ENCODE peak calls at places on chromosomes 5 and 9, in seven cellular contexts. One of them, this sample, is unnamed.
A peak's percentile ranks its signal among the peaks of the same experiment; 100 is the strongest.

GRCh38 chr9:20898885-20899554 is 132.4 kb downstream of the HACD4 start:
- DNase-seq in psoas muscle: no peak
- DNase-seq in adrenal gland: no peak
- DNase-seq in CD8-positive, alpha-beta memory T cell: no peak
- DNase-seq in endodermal cell: no peak
- DNase-seq in substantia nigra: no peak
- DNase-seq in effector memory CD4-positive, alpha-beta T cell: no peak
- DNase-seq in this sample: no peak

GRCh38 chr9:115109486-115109885 is 8.5 kb downstream of the TNC start:
- DNase-seq in endodermal cell: no peak
- DNase-seq in effector memory CD4-positive, alpha-beta T cell: no peak
- DNase-seq in CD8-positive, alpha-beta memory T cell: no peak
- DNase-seq in substantia nigra: no peak
- DNase-seq in psoas muscle: no peak
- DNase-seq in adrenal gland: no peak
- DNase-seq in this sample: no peak

GRCh38 chr9:136153381-136154065 is 34.8 kb upstream of the TMEM250 start:
- DNase-seq in CD8-positive, alpha-beta memory T cell: no peak
- DNase-seq in effector memory CD4-positive, alpha-beta T cell: no peak
- DNase-seq in endodermal cell: no peak
- DNase-seq in substantia nigra: no peak
- DNase-seq in psoas muscle: no peak
- DNase-seq in adrenal gland: no peak
- DNase-seq in this sample: peak; percentile 54

GRCh38 chr9:105069285-105070065 is 141.5 kb upstream of the ABCA1 start:
- DNase-seq in psoas muscle: no peak
- DNase-seq in adrenal gland: no peak
- DNase-seq in substantia nigra: no peak
- DNase-seq in CD8-positive, alpha-beta memory T cell: no peak
- DNase-seq in endodermal cell: no peak
- DNase-seq in effector memory CD4-positive, alpha-beta T cell: no peak
- DNase-seq in this sample: no peak

GRCh38 chr9:97445119-97445701 is 33.3 kb downstream of the TDRD7 start:
- DNase-seq in adrenal gland: no peak
- DNase-seq in psoas muscle: no peak
- DNase-seq in effector memory CD4-positive, alpha-beta T cell: no peak
- DNase-seq in CD8-positive, alpha-beta memory T cell: no peak
- DNase-seq in endodermal cell: no peak
- DNase-seq in substantia nigra: no peak
- DNase-seq in this sample: peak; percentile 20

GRCh38 chr5:164504141-164504772 is 998.8 kb downstream of the MAT2B start:
- DNase-seq in CD8-positive, alpha-beta memory T cell: no peak
- DNase-seq in substantia nigra: peak; percentile 26
- DNase-seq in endodermal cell: peak; percentile 79
- DNase-seq in adrenal gland: peak; percentile 46
- DNase-seq in psoas muscle: no peak
- DNase-seq in effector memory CD4-positive, alpha-beta T cell: no peak
- DNase-seq in this sample: peak; percentile 30

GRCh38 chr5:108642170-108642906 is 105.4 kb upstream of the FER start:
- DNase-seq in psoas muscle: peak; percentile 26
- DNase-seq in effector memory CD4-positive, alpha-beta T cell: peak; percentile 17
- DNase-seq in endodermal cell: peak; percentile 90
- DNase-seq in adrenal gland: peak; percentile 74
- DNase-seq in substantia nigra: peak; percentile 39
- DNase-seq in CD8-positive, alpha-beta memory T cell: peak; percentile 39
- DNase-seq in this sample: peak; percentile 82

GRCh38 chr5:179266291-179267070 is 78.8 kb downstream of the ADAMTS2 start:
- DNase-seq in psoas muscle: peak; percentile 16
- DNase-seq in substantia nigra: no peak
- DNase-seq in CD8-positive, alpha-beta memory T cell: no peak
- DNase-seq in effector memory CD4-positive, alpha-beta T cell: no peak
- DNase-seq in adrenal gland: peak; percentile 9
- DNase-seq in endodermal cell: peak; percentile 43
- DNase-seq in this sample: no peak

GRCh38 chr9:123349691-123350480 is 6.1 kb upstream of the CRB2 start:
- DNase-seq in adrenal gland: peak; percentile 64
- DNase-seq in substantia nigra: peak; percentile 34
- DNase-seq in endodermal cell: peak; percentile 90
- DNase-seq in psoas muscle: no peak
- DNase-seq in effector memory CD4-positive, alpha-beta T cell: peak; percentile 46
- DNase-seq in CD8-positive, alpha-beta memory T cell: peak; percentile 64
- DNase-seq in this sample: peak; percentile 84

GRCh38 chr9:124457079-124457886 is 7.0 kb downstream of the ADGRD2 start:
- DNase-seq in substantia nigra: no peak
- DNase-seq in CD8-positive, alpha-beta memory T cell: no peak
- DNase-seq in psoas muscle: no peak
- DNase-seq in effector memory CD4-positive, alpha-beta T cell: no peak
- DNase-seq in adrenal gland: no peak
- DNase-seq in endodermal cell: no peak
- DNase-seq in this sample: no peak

GRCh38 chr5:123916331-123917121 is 404.5 kb downstream of the CSNK1G3 start:
- DNase-seq in psoas muscle: no peak
- DNase-seq in substantia nigra: no peak
- DNase-seq in CD8-positive, alpha-beta memory T cell: no peak
- DNase-seq in effector memory CD4-positive, alpha-beta T cell: no peak
- DNase-seq in endodermal cell: no peak
- DNase-seq in adrenal gland: no peak
- DNase-seq in this sample: no peak

GRCh38 chr5:142486581-142486980 is 161.8 kb upstream of the SPRY4 start:
- DNase-seq in effector memory CD4-positive, alpha-beta T cell: no peak
- DNase-seq in adrenal gland: no peak
- DNase-seq in psoas muscle: no peak
- DNase-seq in CD8-positive, alpha-beta memory T cell: no peak
- DNase-seq in endodermal cell: no peak
- DNase-seq in substantia nigra: no peak
- DNase-seq in this sample: no peak

GRCh38 chr5:177195307-177195952 is 61.9 kb downstream of the NSD1 start:
- DNase-seq in CD8-positive, alpha-beta memory T cell: no peak
- DNase-seq in endodermal cell: no peak
- DNase-seq in substantia nigra: no peak
- DNase-seq in adrenal gland: peak; percentile 56
- DNase-seq in effector memory CD4-positive, alpha-beta T cell: no peak
- DNase-seq in psoas muscle: no peak
- DNase-seq in this sample: no peak

GRCh38 chr5:19322716-19323485 is 665.1 kb downstream of the CDH18 start:
- DNase-seq in substantia nigra: no peak
- DNase-seq in CD8-positive, alpha-beta memory T cell: no peak
- DNase-seq in endodermal cell: peak; percentile 47
- DNase-seq in psoas muscle: no peak
- DNase-seq in adrenal gland: peak; percentile 55
- DNase-seq in effector memory CD4-positive, alpha-beta T cell: no peak
- DNase-seq in this sample: peak; percentile 21

GRCh38 chr9:37104183-37104889 is 16.0 kb upstream of the ZCCHC7 start:
- DNase-seq in adrenal gland: peak; percentile 18
- DNase-seq in psoas muscle: no peak
- DNase-seq in substantia nigra: no peak
- DNase-seq in effector memory CD4-positive, alpha-beta T cell: no peak
- DNase-seq in CD8-positive, alpha-beta memory T cell: no peak
- DNase-seq in endodermal cell: peak; percentile 52
- DNase-seq in this sample: no peak

DNA sequence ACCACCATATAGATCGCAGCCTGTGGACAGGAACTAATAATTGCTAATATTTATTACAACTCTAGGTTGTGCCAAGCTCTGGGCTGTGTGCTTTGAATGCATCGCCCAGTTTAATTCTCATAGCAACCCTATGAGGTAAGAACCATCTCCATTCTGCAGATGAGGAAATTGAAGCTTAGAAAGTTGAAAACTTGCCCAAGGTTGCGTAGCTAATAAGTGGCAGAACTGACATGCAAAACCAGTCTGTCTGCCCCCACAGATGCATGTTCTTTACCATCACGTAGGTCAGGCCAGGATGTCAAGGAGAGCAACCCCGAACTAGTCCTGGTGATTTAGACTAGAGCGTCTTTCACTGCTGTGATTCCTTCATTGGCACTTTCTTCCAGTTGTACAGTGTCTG is 15.6 kb downstream of the WWC1 start:
- DNase-seq in adrenal gland: no peak
- DNase-seq in substantia nigra: no peak
- DNase-seq in psoas muscle: no peak
- DNase-seq in effector memory CD4-positive, alpha-beta T cell: no peak
- DNase-seq in endodermal cell: no peak
- DNase-seq in CD8-positive, alpha-beta memory T cell: no peak
- DNase-seq in this sample: no peak
- H3K27ac ChIP-seq in adrenal gland: no peak overlapping the region
- H3K27ac ChIP-seq in substantia nigra: no peak overlapping the region
- H3K27ac ChIP-seq in psoas muscle: no peak overlapping the region
- H3K27ac ChIP-seq in effector memory CD4-positive, alpha-beta T cell: no peak overlapping the region
- H3K27ac ChIP-seq in endodermal cell: no peak overlapping the region
- H3K27ac ChIP-seq in CD8-positive, alpha-beta memory T cell: no peak overlapping the region
- H3K27ac ChIP-seq in this sample: no peak overlapping the region

GRCh38 chr9:71254592-71255277 is 133.3 kb upstream of the TRPM3 start:
- DNase-seq in endodermal cell: no peak
- DNase-seq in CD8-positive, alpha-beta memory T cell: no peak
- DNase-seq in substantia nigra: no peak
- DNase-seq in effector memory CD4-positive, alpha-beta T cell: no peak
- DNase-seq in psoas muscle: no peak
- DNase-seq in adrenal gland: no peak
- DNase-seq in this sample: no peak

GRCh38 chr9:71245651-71246050 is 124.2 kb upstream of the TRPM3 start:
- DNase-seq in effector memory CD4-positive, alpha-beta T cell: no peak
- DNase-seq in CD8-positive, alpha-beta memory T cell: no peak
- DNase-seq in psoas muscle: no peak
- DNase-seq in endodermal cell: no peak
- DNase-seq in substantia nigra: no peak
- DNase-seq in adrenal gland: no peak
- DNase-seq in this sample: no peak

GRCh38 chr9:71253021-71253420 is 131.6 kb upstream of the TRPM3 start:
- DNase-seq in psoas muscle: no peak
- DNase-seq in endodermal cell: no peak
- DNase-seq in adrenal gland: no peak
- DNase-seq in substantia nigra: no peak
- DNase-seq in CD8-positive, alpha-beta memory T cell: no peak
- DNase-seq in effector memory CD4-positive, alpha-beta T cell: no peak
- DNase-seq in this sample: no peak

GRCh38 chr9:71249729-71250317 is 128.4 kb upstream of the TRPM3 start:
- DNase-seq in psoas muscle: no peak
- DNase-seq in endodermal cell: peak; percentile 49
- DNase-seq in effector memory CD4-positive, alpha-beta T cell: no peak
- DNase-seq in adrenal gland: peak; percentile 20
- DNase-seq in CD8-positive, alpha-beta memory T cell: no peak
- DNase-seq in substantia nigra: peak; percentile 29
- DNase-seq in this sample: peak; percentile 44

GRCh38 chr9:71250626-71251025 is 129.2 kb upstream of the TRPM3 start:
- DNase-seq in endodermal cell: peak; percentile 69
- DNase-seq in effector memory CD4-positive, alpha-beta T cell: no peak
- DNase-seq in adrenal gland: no peak
- DNase-seq in substantia nigra: no peak
- DNase-seq in CD8-positive, alpha-beta memory T cell: no peak
- DNase-seq in psoas muscle: no peak
- DNase-seq in this sample: no peak
- H3K27ac ChIP-seq in endodermal cell: no peak overlapping the region
- H3K27ac ChIP-seq in effector memory CD4-positive, alpha-beta T cell: no peak overlapping the region
- H3K27ac ChIP-seq in adrenal gland: no peak overlapping the region
- H3K27ac ChIP-seq in substantia nigra: no peak overlapping the region
- H3K27ac ChIP-seq in CD8-positive, alpha-beta memory T cell: no peak overlapping the region
- H3K27ac ChIP-seq in psoas muscle: no peak overlapping the region
- H3K27ac ChIP-seq in this sample: no peak overlapping the region

GRCh38 chr5:122434547-122434946 is 122.5 kb downstream of the SNCAIP start:
- DNase-seq in endodermal cell: no peak
- DNase-seq in CD8-positive, alpha-beta memory T cell: no peak
- DNase-seq in effector memory CD4-positive, alpha-beta T cell: no peak
- DNase-seq in psoas muscle: no peak
- DNase-seq in substantia nigra: no peak
- DNase-seq in adrenal gland: no peak
- DNase-seq in this sample: no peak

GRCh38 chr5:122435738-122436137 is 123.7 kb downstream of the SNCAIP start:
- DNase-seq in adrenal gland: no peak
- DNase-seq in substantia nigra: no peak
- DNase-seq in psoas muscle: no peak
- DNase-seq in CD8-positive, alpha-beta memory T cell: no peak
- DNase-seq in endodermal cell: no peak
- DNase-seq in effector memory CD4-positive, alpha-beta T cell: no peak
- DNase-seq in this sample: no peak

GRCh38 chr5:122439645-122440044 is 127.6 kb downstream of the SNCAIP start:
- DNase-seq in substantia nigra: no peak
- DNase-seq in CD8-positive, alpha-beta memory T cell: no peak
- DNase-seq in adrenal gland: no peak
- DNase-seq in endodermal cell: no peak
- DNase-seq in effector memory CD4-positive, alpha-beta T cell: no peak
- DNase-seq in psoas muscle: no peak
- DNase-seq in this sample: no peak

GRCh38 chr5:122434120-122434519 is 122.1 kb downstream of the SNCAIP start:
- DNase-seq in psoas muscle: no peak
- DNase-seq in endodermal cell: no peak
- DNase-seq in substantia nigra: no peak
- DNase-seq in effector memory CD4-positive, alpha-beta T cell: no peak
- DNase-seq in adrenal gland: no peak
- DNase-seq in CD8-positive, alpha-beta memory T cell: no peak
- DNase-seq in this sample: no peak

DNA sequence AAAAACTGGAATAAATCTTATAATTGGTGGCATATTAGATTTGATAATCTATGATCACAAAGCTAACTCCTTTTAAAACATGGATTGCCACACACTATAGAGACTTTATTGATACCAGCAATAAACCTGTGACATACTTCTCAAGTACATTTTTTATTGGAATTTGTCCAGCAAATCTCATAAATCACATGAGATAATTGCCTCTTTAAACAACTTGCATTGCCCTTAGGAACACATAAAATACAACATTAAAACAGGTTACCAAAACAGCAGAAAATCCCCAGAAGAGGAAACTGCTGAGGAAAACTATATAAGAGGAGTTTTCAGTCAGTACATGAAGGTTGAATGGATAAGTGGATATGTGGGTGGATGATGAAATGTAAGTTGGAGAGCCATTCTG is 124.6 kb downstream of the SNCAIP start:
- DNase-seq in CD8-positive, alpha-beta memory T cell: no peak
- DNase-seq in adrenal gland: no peak
- DNase-seq in psoas muscle: no peak
- DNase-seq in endodermal cell: no peak
- DNase-seq in effector memory CD4-positive, alpha-beta T cell: no peak
- DNase-seq in substantia nigra: no peak
- DNase-seq in this sample: no peak
- H3K27ac ChIP-seq in CD8-positive, alpha-beta memory T cell: no peak overlapping the region
- H3K27ac ChIP-seq in adrenal gland: no peak overlapping the region
- H3K27ac ChIP-seq in psoas muscle: no peak overlapping the region
- H3K27ac ChIP-seq in endodermal cell: no peak overlapping the region
- H3K27ac ChIP-seq in effector memory CD4-positive, alpha-beta T cell: no peak overlapping the region
- H3K27ac ChIP-seq in substantia nigra: no peak overlapping the region
- H3K27ac ChIP-seq in this sample: no peak overlapping the region

GRCh38 chr9:126696091-126696763 is 82.5 kb downstream of the LMX1B start:
- DNase-seq in substantia nigra: no peak
- DNase-seq in endodermal cell: peak; percentile 45
- DNase-seq in CD8-positive, alpha-beta memory T cell: no peak
- DNase-seq in effector memory CD4-positive, alpha-beta T cell: no peak
- DNase-seq in psoas muscle: no peak
- DNase-seq in adrenal gland: no peak
- DNase-seq in this sample: peak; percentile 6

GRCh38 chr9:126698251-126698650 is 84.5 kb downstream of the LMX1B start:
- DNase-seq in substantia nigra: no peak
- DNase-seq in effector memory CD4-positive, alpha-beta T cell: no peak
- DNase-seq in CD8-positive, alpha-beta memory T cell: no peak
- DNase-seq in psoas muscle: no peak
- DNase-seq in adrenal gland: no peak
- DNase-seq in endodermal cell: peak; percentile 36
- DNase-seq in this sample: no peak

GRCh38 chr9:126698756-126699155 is 85.0 kb downstream of the LMX1B start:
- DNase-seq in endodermal cell: peak; percentile 26
- DNase-seq in substantia nigra: no peak
- DNase-seq in effector memory CD4-positive, alpha-beta T cell: no peak
- DNase-seq in psoas muscle: no peak
- DNase-seq in adrenal gland: no peak
- DNase-seq in CD8-positive, alpha-beta memory T cell: no peak
- DNase-seq in this sample: peak; percentile 8

GRCh38 chr9:126696764-126697145 is 83.0 kb downstream of the LMX1B start:
- DNase-seq in adrenal gland: no peak
- DNase-seq in CD8-positive, alpha-beta memory T cell: no peak
- DNase-seq in effector memory CD4-positive, alpha-beta T cell: no peak
- DNase-seq in substantia nigra: no peak
- DNase-seq in psoas muscle: no peak
- DNase-seq in endodermal cell: peak; percentile 49
- DNase-seq in this sample: peak; percentile 8

GRCh38 chr9:126697350-126697749 is 83.6 kb downstream of the LMX1B start:
- DNase-seq in endodermal cell: peak; percentile 35
- DNase-seq in substantia nigra: no peak
- DNase-seq in effector memory CD4-positive, alpha-beta T cell: no peak
- DNase-seq in CD8-positive, alpha-beta memory T cell: no peak
- DNase-seq in adrenal gland: no peak
- DNase-seq in psoas muscle: no peak
- DNase-seq in this sample: peak; percentile 7
- H3K27ac ChIP-seq in endodermal cell: no peak overlapping the region
- H3K27ac ChIP-seq in substantia nigra: no peak overlapping the region
- H3K27ac ChIP-seq in effector memory CD4-positive, alpha-beta T cell: no peak overlapping the region
- H3K27ac ChIP-seq in CD8-positive, alpha-beta memory T cell: no peak overlapping the region
- H3K27ac ChIP-seq in adrenal gland: no peak overlapping the region
- H3K27ac ChIP-seq in psoas muscle: no peak overlapping the region
- H3K27ac ChIP-seq in this sample: no peak overlapping the region